ENCODE peak calls at places on chromosomes 13 and 19, in seven cellular contexts. L is iPS DF 19.7; K is CD8-positive, alpha-beta T cell; F is NCI-H1105 treated with DMSO at 0.1 percent for 48 hours; E is caudate nucleus; M is NCI-H1417; V is hepatocyte. H is an unnamed sample.

GRCh38 chr19:33414667-33415605 is 41.4 kb downstream of the CEBPG start:
- DNase-seq in L (no peak), K (no peak), F (no peak), E (no peak), M (no peak), V (no peak), H (peak)

GRCh38 chr13:42883142-42883541 is 101.8 kb downstream of the FAM216B start:
- DNase-seq in L (no peak), K (no peak), F (no peak), E (no peak), M (no peak), V (no peak), H (no peak)

GRCh38 chr19:1039646-1040475 is at the start of gene ABCA7:
- DNase-seq in L (peak), K (peak), F (peak), E (peak), M (peak), V (peak), H (peak)

GRCh38 chr13:102770435-102770834 is 3.2 kb downstream of the TEX30 start:
- DNase-seq in L (no peak), K (no peak), F (no peak), E (no peak), M (no peak), V (peak), H (no peak)

GRCh38 chr19:18029617-18030338 is 21.8 kb downstream of the ARRDC2 start:
- DNase-seq in L (no peak), K (no peak), F (peak), E (no peak), M (peak), V (peak), H (peak)

GRCh38 chr19:46492841-46493235 is 2.8 kb downstream of the PNMA8B start:
- DNase-seq in L (no peak), K (no peak), F (no peak), E (no peak), M (no peak), V (no peak), H (no peak)

GRCh38 chr13:100439247-100439955 is 149.2 kb downstream of the GGACT start:
- DNase-seq in L (no peak), K (no peak), F (no peak), E (no peak), M (no peak), V (no peak), H (no peak)

GRCh38 chr13:86601351-86601750 is 802.1 kb upstream of the SLITRK6 start:
- DNase-seq in L (no peak), K (no peak), F (no peak), E (no peak), M (no peak), V (no peak), H (no peak)

GRCh38 chr13:76828316-76828741 is 57.9 kb downstream of the KCTD12 start:
- DNase-seq in L (no peak), K (no peak), F (no peak), E (no peak), M (no peak), V (no peak), H (no peak)

GRCh38 chr19:5225486-5226345 is 114.9 kb downstream of the PTPRS start:
- DNase-seq in L (no peak), K (no peak), F (no peak), E (no peak), M (no peak), V (no peak), H (no peak)

GRCh38 chr13:48006396-48006795 is 5.3 kb upstream of the SUCLA2 start:
- DNase-seq in L (no peak), K (no peak), F (no peak), E (no peak), M (no peak), V (no peak), H (no peak)

GRCh38 chr19:38351865-38352395 is 16.3 kb downstream of the CATSPERG start:
- DNase-seq in L (no peak), K (no peak), F (no peak), E (no peak), M (no peak), V (no peak), H (no peak)

GRCh38 chr13:50052478-50052877 is 37.2 kb downstream of the KCNRG start:
- DNase-seq in L (no peak), K (no peak), F (no peak), E (no peak), M (no peak), V (no peak), H (no peak)

GRCh38 chr19:18610556-18611326 is 1.9 kb upstream of the TMEM59L start:
- DNase-seq in L (no peak), K (no peak), F (no peak), E (no peak), M (no peak), V (no peak), H (no peak)

GRCh38 chr19:1856698-1857603 is 6.4 kb downstream of the KLF16 start:
- DNase-seq in L (no peak), K (peak), F (no peak), E (no peak), M (no peak), V (peak), H (no peak)

GRCh38 chr13:98539655-98540054 is 37.3 kb downstream of the STK24 start:
- DNase-seq in L (no peak), K (no peak), F (no peak), E (no peak), M (no peak), V (no peak), H (no peak)

GRCh38 chr19:46366620-46367277 is 19.9 kb downstream of the PPP5C start:
- DNase-seq in L (no peak), K (no peak), F (no peak), E (no peak), M (no peak), V (no peak), H (no peak)

GRCh38 chr13:21164631-21165030 is 11.7 kb downstream of the SKA3 start:
- DNase-seq in L (no peak), K (no peak), F (no peak), E (no peak), M (no peak), V (no peak), H (no peak)

GRCh38 chr19:13707901-13708300 is 56.4 kb upstream of the MRI1 start:
- DNase-seq in L (no peak), K (no peak), F (no peak), E (no peak), M (no peak), V (no peak), H (no peak)

GRCh38 chr13:80988752-80989151 is 647.8 kb upstream of the SPRY2 start:
- DNase-seq in L (no peak), K (no peak), F (no peak), E (no peak), M (no peak), V (no peak), H (peak)

GRCh38 chr19:45764947-45765346 is 4.1 kb downstream of the SIX5 start:
- DNase-seq in L (no peak), K (no peak), F (no peak), E (no peak), M (no peak), V (no peak), H (no peak)

GRCh38 chr19:5547881-5548280 is 19.9 kb downstream of the TINCR start:
- DNase-seq in L (no peak), K (no peak), F (no peak), E (no peak), M (peak), V (peak), H (no peak)

GRCh38 chr19:470701-471100 is 9.9 kb upstream of the SHC2 start:
- DNase-seq in L (no peak), K (no peak), F (no peak), E (no peak), M (no peak), V (no peak), H (no peak)

GRCh38 chr13:89455741-89456140 is 1784.6 kb downstream of the SLITRK5 start:
- DNase-seq in L (no peak), K (no peak), F (no peak), E (no peak), M (no peak), V (no peak), H (no peak)

GRCh38 chr19:29266603-29267002 is 53.7 kb upstream of the UQCRFS1 start:
- DNase-seq in L (no peak), K (no peak), F (no peak), E (no peak), M (no peak), V (no peak), H (no peak)

GRCh38 chr13:110874508-110874960 is 40.3 kb downstream of the ANKRD10 start:
- DNase-seq in L (no peak), K (no peak), F (peak), E (peak), M (peak), V (peak), H (peak)

GRCh38 chr19:1729568-1729925 is 23.8 kb upstream of the ONECUT3 start:
- DNase-seq in L (no peak), K (no peak), F (no peak), E (no peak), M (no peak), V (no peak), H (no peak)

GRCh38 chr19:5147971-5148793 is 179.3 kb downstream of the KDM4B start:
- DNase-seq in L (no peak), K (peak), F (no peak), E (no peak), M (no peak), V (no peak), H (peak)

GRCh38 chr13:112962396-112962795 is 6.6 kb upstream of the MCF2L start:
- DNase-seq in L (no peak), K (no peak), F (no peak), E (no peak), M (no peak), V (no peak), H (no peak)

GRCh38 chr13:38758278-38758677 is 71.4 kb downstream of the FREM2 start:
- DNase-seq in L (no peak), K (no peak), F (no peak), E (no peak), M (peak), V (no peak), H (no peak)

GRCh38 chr13:77979721-77980377 is 61.2 kb upstream of the EDNRB start:
- DNase-seq in L (no peak), K (no peak), F (no peak), E (no peak), M (no peak), V (no peak), H (no peak)

GRCh38 chr13:37479901-37480300 is 118.7 kb downstream of the POSTN start:
- DNase-seq in L (no peak), K (no peak), F (no peak), E (no peak), M (no peak), V (no peak), H (no peak)

GRCh38 chr13:25329706-25330105 is 28.3 kb downstream of the NUP58 start:
- DNase-seq in L (no peak), K (no peak), F (no peak), E (no peak), M (no peak), V (peak), H (no peak)

GRCh38 chr19:1563251-1563650 is 4.9 kb downstream of the MEX3D start:
- DNase-seq in L (no peak), K (no peak), F (no peak), E (no peak), M (no peak), V (no peak), H (no peak)

GRCh38 chr19:40921005-40921897 is 39.2 kb upstream of the CYP2A7 start:
- DNase-seq in L (no peak), K (no peak), F (no peak), E (no peak), M (peak), V (peak), H (no peak)